ENCODE peak calls at places on chromosomes 1 and 21, in nine cellular contexts. One of them, this sample, is unnamed.

GRCh38 chr1:229803601-229804217 is 177.7 kb downstream of the URB2 start:
- DNase-seq in naive thymus-derived CD8-positive, alpha-beta T cell: no peak
- DNase-seq in lung microvascular endothelial cell: no peak
- DNase-seq in uterus: no peak
- DNase-seq in GM04503: no peak
- DNase-seq in left ventricle myocardium inferior: no peak
- DNase-seq in GM12891: no peak
- DNase-seq in pulmonary artery endothelial cell: no peak
- DNase-seq in stimulated activated naive CD8-positive, alpha-beta T cell treated with anti-CD3 and anti-CD28 coated beads, Interleukin-15, Interleukin-2, amounts not matched to agents 100 U/mL and 50 U/mL, for 24 hours: no peak
- DNase-seq in this sample: no peak

GRCh38 chr1:3465935-3466321 is 11.5 kb downstream of the ARHGEF16 start:
- DNase-seq in naive thymus-derived CD8-positive, alpha-beta T cell: no peak
- DNase-seq in lung microvascular endothelial cell: no peak
- DNase-seq in uterus: no peak
- DNase-seq in GM04503: no peak
- DNase-seq in left ventricle myocardium inferior: no peak
- DNase-seq in GM12891: no peak
- DNase-seq in pulmonary artery endothelial cell: no peak
- DNase-seq in stimulated activated naive CD8-positive, alpha-beta T cell treated with anti-CD3 and anti-CD28 coated beads, Interleukin-15, Interleukin-2, amounts not matched to agents 100 U/mL and 50 U/mL, for 24 hours: no peak
- DNase-seq in this sample: no peak

GRCh38 chr1:9235560-9235959 is 986 bp downstream of the H6PD start:
- DNase-seq in naive thymus-derived CD8-positive, alpha-beta T cell: no peak
- DNase-seq in lung microvascular endothelial cell: no peak
- DNase-seq in uterus: no peak
- DNase-seq in GM04503: no peak
- DNase-seq in left ventricle myocardium inferior: no peak
- DNase-seq in GM12891: no peak
- DNase-seq in pulmonary artery endothelial cell: no peak
- DNase-seq in stimulated activated naive CD8-positive, alpha-beta T cell treated with anti-CD3 and anti-CD28 coated beads, Interleukin-15, Interleukin-2, amounts not matched to agents 100 U/mL and 50 U/mL, for 24 hours: no peak
- DNase-seq in this sample: no peak

GRCh38 chr21:36747815-36748381 is 49.0 kb downstream of the SIM2 start:
- DNase-seq in naive thymus-derived CD8-positive, alpha-beta T cell: no peak
- DNase-seq in lung microvascular endothelial cell: peak
- DNase-seq in uterus: no peak
- DNase-seq in GM04503: no peak
- DNase-seq in left ventricle myocardium inferior: peak
- DNase-seq in GM12891: peak
- DNase-seq in pulmonary artery endothelial cell: no peak
- DNase-seq in stimulated activated naive CD8-positive, alpha-beta T cell treated with anti-CD3 and anti-CD28 coated beads, Interleukin-15, Interleukin-2, amounts not matched to agents 100 U/mL and 50 U/mL, for 24 hours: peak
- DNase-seq in this sample: peak

GRCh38 chr1:94623560-94624148 is 82.1 kb upstream of the F3 start:
- DNase-seq in naive thymus-derived CD8-positive, alpha-beta T cell: no peak
- DNase-seq in lung microvascular endothelial cell: no peak
- DNase-seq in uterus: no peak
- DNase-seq in GM04503: no peak
- DNase-seq in left ventricle myocardium inferior: no peak
- DNase-seq in GM12891: no peak
- DNase-seq in pulmonary artery endothelial cell: no peak
- DNase-seq in stimulated activated naive CD8-positive, alpha-beta T cell treated with anti-CD3 and anti-CD28 coated beads, Interleukin-15, Interleukin-2, amounts not matched to agents 100 U/mL and 50 U/mL, for 24 hours: no peak
- DNase-seq in this sample: no peak

GRCh38 chr1:117611121-117611601 is 5.3 kb downstream of the TENT5C start:
- DNase-seq in naive thymus-derived CD8-positive, alpha-beta T cell: no peak
- DNase-seq in lung microvascular endothelial cell: no peak
- DNase-seq in uterus: peak
- DNase-seq in GM04503: no peak
- DNase-seq in left ventricle myocardium inferior: no peak
- DNase-seq in GM12891: no peak
- DNase-seq in pulmonary artery endothelial cell: no peak
- DNase-seq in stimulated activated naive CD8-positive, alpha-beta T cell treated with anti-CD3 and anti-CD28 coated beads, Interleukin-15, Interleukin-2, amounts not matched to agents 100 U/mL and 50 U/mL, for 24 hours: no peak
- DNase-seq in this sample: no peak

GRCh38 chr21:37564924-37565529 is 198.5 kb downstream of the DYRK1A start:
- DNase-seq in naive thymus-derived CD8-positive, alpha-beta T cell: no peak
- DNase-seq in lung microvascular endothelial cell: no peak
- DNase-seq in uterus: no peak
- DNase-seq in GM04503: no peak
- DNase-seq in left ventricle myocardium inferior: no peak
- DNase-seq in GM12891: no peak
- DNase-seq in pulmonary artery endothelial cell: no peak
- DNase-seq in stimulated activated naive CD8-positive, alpha-beta T cell treated with anti-CD3 and anti-CD28 coated beads, Interleukin-15, Interleukin-2, amounts not matched to agents 100 U/mL and 50 U/mL, for 24 hours: no peak
- DNase-seq in this sample: no peak

GRCh38 chr21:16838330-16838729 is 674.5 kb upstream of the CXADR start:
- DNase-seq in naive thymus-derived CD8-positive, alpha-beta T cell: no peak
- DNase-seq in lung microvascular endothelial cell: no peak
- DNase-seq in uterus: no peak
- DNase-seq in GM04503: no peak
- DNase-seq in left ventricle myocardium inferior: no peak
- DNase-seq in GM12891: no peak
- DNase-seq in pulmonary artery endothelial cell: no peak
- DNase-seq in stimulated activated naive CD8-positive, alpha-beta T cell treated with anti-CD3 and anti-CD28 coated beads, Interleukin-15, Interleukin-2, amounts not matched to agents 100 U/mL and 50 U/mL, for 24 hours: no peak
- DNase-seq in this sample: no peak

GRCh38 chr1:75707191-75707590 is 17.3 kb upstream of the ACADM start:
- DNase-seq in naive thymus-derived CD8-positive, alpha-beta T cell: no peak
- DNase-seq in lung microvascular endothelial cell: no peak
- DNase-seq in uterus: no peak
- DNase-seq in GM04503: no peak
- DNase-seq in left ventricle myocardium inferior: no peak
- DNase-seq in GM12891: no peak
- DNase-seq in pulmonary artery endothelial cell: no peak
- DNase-seq in stimulated activated naive CD8-positive, alpha-beta T cell treated with anti-CD3 and anti-CD28 coated beads, Interleukin-15, Interleukin-2, amounts not matched to agents 100 U/mL and 50 U/mL, for 24 hours: no peak
- DNase-seq in this sample: no peak

GRCh38 chr1:204075116-204075636 is 2.3 kb downstream of the SOX13 start:
- DNase-seq in naive thymus-derived CD8-positive, alpha-beta T cell: no peak
- DNase-seq in lung microvascular endothelial cell: peak
- DNase-seq in uterus: peak
- DNase-seq in GM04503: no peak
- DNase-seq in left ventricle myocardium inferior: no peak
- DNase-seq in GM12891: no peak
- DNase-seq in pulmonary artery endothelial cell: no peak
- DNase-seq in stimulated activated naive CD8-positive, alpha-beta T cell treated with anti-CD3 and anti-CD28 coated beads, Interleukin-15, Interleukin-2, amounts not matched to agents 100 U/mL and 50 U/mL, for 24 hours: no peak
- DNase-seq in this sample: no peak

GRCh38 chr1:199302554-199302953 is 663.7 kb downstream of the PTPRC start:
- DNase-seq in naive thymus-derived CD8-positive, alpha-beta T cell: no peak
- DNase-seq in lung microvascular endothelial cell: peak
- DNase-seq in uterus: no peak
- DNase-seq in GM04503: no peak
- DNase-seq in left ventricle myocardium inferior: no peak
- DNase-seq in GM12891: no peak
- DNase-seq in pulmonary artery endothelial cell: peak
- DNase-seq in stimulated activated naive CD8-positive, alpha-beta T cell treated with anti-CD3 and anti-CD28 coated beads, Interleukin-15, Interleukin-2, amounts not matched to agents 100 U/mL and 50 U/mL, for 24 hours: no peak
- DNase-seq in this sample: peak